ENCODE peak calls at places on chromosomes 1 and 21, in ten cellular contexts. J, K, Q, M, R, P, S, Y, L and O are unnamed samples.

GRCh38 chr1:207815913-207816312 is 64.1 kb downstream of the CD46 start:
- DNase-seq in K (no peak), Q (no peak), S (peak), P (no peak), M (no peak), R (no peak), Y (no peak), L (no peak), J (peak), O (peak)

GRCh38 chr1:188371295-188371806 is 1542.6 kb downstream of the PLA2G4A start:
- DNase-seq in S (no peak), M (no peak), Q (no peak), R (no peak), K (no peak), Y (no peak), L (no peak), P (no peak), J (no peak), O (no peak)

GRCh38 chr1:7540816-7541215 is 230.3 kb upstream of the VAMP3 start:
- DNase-seq in Y (no peak), J (no peak), R (no peak), K (no peak), Q (no peak), L (no peak), P (no peak), S (no peak), M (no peak), O (no peak)

GRCh38 chr1:230651235-230651634 is 9.0 kb downstream of the COG2 start:
- DNase-seq in J (no peak), R (no peak), Y (no peak), L (no peak), S (no peak), Q (no peak), M (no peak), P (no peak), K (no peak), O (no peak)

GRCh38 chr1:39326836-39327235 is 122.3 kb downstream of the MACF1 start:
- DNase-seq in Y (no peak), K (no peak), S (peak), P (no peak), R (no peak), Q (peak), J (no peak), M (no peak), L (no peak), O (peak)

GRCh38 chr1:66752000-66752592 is at the start of gene DYNLT5:
- DNase-seq in Q (peak), S (peak), R (no peak), K (peak), P (peak), L (peak), J (peak), Y (peak), M (no peak), O (peak)

GRCh38 chr1:173330149-173330951 is 123.2 kb upstream of the TNFSF4 start:
- DNase-seq in Q (peak), S (peak), J (no peak), M (peak), L (no peak), P (no peak), Y (no peak), K (no peak), R (no peak), O (peak)

GRCh38 chr1:69673301-69673700 is 105.6 kb downstream of the LRRC7 start:
- DNase-seq in K (no peak), Q (peak), M (no peak), P (no peak), L (no peak), Y (no peak), J (no peak), S (peak), R (no peak), O (no peak)

GRCh38 chr1:9229549-9229948 is 5.0 kb upstream of the H6PD start:
- DNase-seq in L (no peak), J (no peak), Y (no peak), R (no peak), P (no peak), Q (no peak), K (no peak), S (no peak), M (no peak), O (no peak)

GRCh38 chr21:17679002-17679600 is 66.4 kb upstream of the BTG3 start:
- DNase-seq in R (no peak), Y (no peak), S (peak), M (peak), K (no peak), L (no peak), P (no peak), J (no peak), Q (peak), O (peak)

GRCh38 chr1:167126811-167127210 is 32.9 kb downstream of the STYXL2 start:
- DNase-seq in K (no peak), Q (no peak), R (no peak), P (no peak), S (no peak), L (no peak), Y (no peak), J (no peak), M (no peak), O (no peak)

GRCh38 chr1:35557118-35557610 is at the start of gene KIAA0319L:
- DNase-seq in Y (peak), R (no peak), Q (no peak), P (peak), L (peak), M (no peak), S (no peak), K (peak), J (no peak), O (peak)

GRCh38 chr1:43582162-43582566 is 51.5 kb downstream of the PTPRF start:
- DNase-seq in L (peak), R (no peak), K (no peak), M (no peak), J (no peak), S (peak), Y (peak), P (no peak), Q (peak), O (peak)

GRCh38 chr1:196063307-196063706 is 544.9 kb downstream of the KCNT2 start:
- DNase-seq in L (no peak), J (no peak), P (no peak), K (no peak), S (peak), R (no peak), M (no peak), Y (no peak), Q (peak), O (peak)

GRCh38 chr1:171509191-171509590 is 23.9 kb downstream of the PRRC2C start:
- DNase-seq in K (no peak), L (no peak), P (no peak), M (no peak), Q (no peak), S (no peak), Y (no peak), R (no peak), J (no peak), O (no peak)

GRCh38 chr1:79069828-79070227 is 63.3 kb upstream of the ADGRL4 start:
- DNase-seq in K (no peak), R (no peak), P (no peak), L (no peak), S (no peak), J (no peak), Q (no peak), Y (no peak), M (no peak), O (no peak)

GRCh38 chr1:112322983-112323678 is 72.9 kb upstream of the CTTNBP2NL start:
- DNase-seq in R (no peak), Y (no peak), S (no peak), Q (no peak), M (no peak), L (no peak), K (peak), P (no peak), J (no peak), O (no peak)

GRCh38 chr1:206575165-206575893 is 36.9 kb downstream of the EIF2D start:
- DNase-seq in P (no peak), M (peak), R (no peak), Q (peak), S (peak), J (no peak), L (peak), K (no peak), Y (peak), O (peak)

GRCh38 chr1:91552091-91552490 is 51.4 kb downstream of the CDC7 start:
- DNase-seq in R (no peak), L (no peak), K (no peak), Y (no peak), S (no peak), J (no peak), M (no peak), Q (peak), P (no peak), O (no peak)

GRCh38 chr1:8360493-8361197 is 42.7 kb downstream of the SLC45A1 start:
- DNase-seq in S (no peak), R (no peak), P (no peak), L (no peak), M (no peak), Y (no peak), J (peak), K (no peak), Q (no peak), O (no peak)

GRCh38 chr1:163870666-163871065 is 548.9 kb downstream of the NUF2 start:
- DNase-seq in M (no peak), P (no peak), K (no peak), Y (no peak), J (no peak), L (no peak), Q (peak), S (no peak), R (no peak), O (no peak)

GRCh38 chr1:197787056-197787455 is 11.8 kb upstream of the DENND1B start:
- DNase-seq in L (no peak), M (no peak), J (no peak), Y (no peak), P (no peak), S (no peak), K (no peak), R (no peak), Q (no peak), O (peak)

GRCh38 chr1:52904590-52905375 is 16.8 kb downstream of the ECHDC2 start:
- DNase-seq in L (no peak), Y (no peak), P (no peak), M (peak), J (no peak), S (peak), Q (peak), K (no peak), R (no peak), O (peak)

GRCh38 chr1:204232530-204232929 is 18.7 kb upstream of the GOLT1A start:
- DNase-seq in L (no peak), S (peak), P (no peak), M (no peak), Y (no peak), Q (no peak), J (peak), K (no peak), R (no peak), O (no peak)

GRCh38 chr1:25118554-25118953 is 113.7 kb downstream of the SYF2 start:
- DNase-seq in K (no peak), Q (no peak), M (no peak), P (no peak), J (no peak), L (no peak), R (no peak), S (no peak), Y (no peak), O (no peak)

GRCh38 chr21:45249626-45250025 is 38.1 kb downstream of the POFUT2 start:
- DNase-seq in L (no peak), M (no peak), S (no peak), K (no peak), Q (no peak), J (no peak), Y (no peak), R (no peak), P (no peak), O (no peak)

GRCh38 chr21:45250914-45251634 is 36.6 kb downstream of the POFUT2 start:
- DNase-seq in M (no peak), R (no peak), J (no peak), K (no peak), L (no peak), S (no peak), Y (no peak), Q (no peak), P (no peak), O (no peak)

GRCh38 chr21:45248301-45248892 is 39.3 kb downstream of the POFUT2 start:
- DNase-seq in K (no peak), J (no peak), Q (no peak), M (no peak), S (no peak), L (no peak), P (no peak), R (no peak), Y (no peak), O (no peak)

GRCh38 chr21:45250272-45250671 is 37.4 kb downstream of the POFUT2 start:
- DNase-seq in R (no peak), M (no peak), Q (no peak), L (no peak), Y (no peak), S (no peak), K (no peak), P (no peak), J (no peak), O (no peak)

DNA sequence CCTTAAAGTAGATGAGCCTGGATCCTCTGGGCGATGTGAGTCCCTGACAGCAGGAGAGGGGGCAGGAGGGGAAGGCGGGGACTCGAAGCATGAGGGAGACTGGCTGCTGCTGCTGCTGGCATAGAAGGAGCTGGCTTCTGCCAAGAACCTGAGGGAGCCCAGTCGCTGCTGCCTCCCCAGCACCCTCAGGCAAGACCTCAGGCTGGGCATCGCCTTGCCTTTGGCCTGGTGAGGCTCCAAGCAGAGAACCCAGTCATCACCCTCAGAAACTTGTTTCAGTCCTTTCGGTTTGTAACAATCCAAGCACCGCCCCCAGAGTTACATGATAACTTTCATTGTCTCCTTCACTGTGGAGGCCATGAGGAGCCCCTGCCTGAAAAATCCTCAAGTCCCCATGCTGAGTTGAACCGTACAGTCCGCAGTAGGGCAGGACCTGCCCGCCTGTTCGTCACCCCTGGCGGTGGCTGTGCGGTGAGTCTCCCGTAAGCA is 38.8 kb downstream of the POFUT2 start:
- DNase-seq in Y (no peak), K (no peak), J (no peak), L (peak), Q (peak), R (no peak), M (no peak), S (peak), P (peak), O (no peak)
- TF ChIP-seq CTCF in Y (no peak), K (no peak), J (no peak), L (no peak), Q (no peak), R (no peak), M (no peak), S (peak), P (no peak), O (no peak)

DNA sequence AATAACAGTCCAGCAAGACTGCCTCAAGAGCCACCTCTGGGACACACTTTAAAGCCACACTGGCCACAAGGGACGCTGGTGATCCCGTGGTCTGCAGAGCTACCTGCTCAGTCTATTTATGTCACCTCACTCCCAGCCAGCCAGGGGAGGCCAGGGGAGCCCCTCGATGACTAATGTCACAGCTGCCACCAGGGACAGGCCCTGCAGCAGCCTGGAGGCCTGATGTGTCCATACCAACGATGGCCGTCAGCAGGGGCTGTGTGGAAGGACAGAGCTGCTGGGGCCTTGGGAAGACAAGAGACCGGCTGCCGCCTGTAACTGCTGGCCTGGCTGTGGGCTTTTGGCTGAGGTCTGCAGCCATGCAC is 71.0 kb downstream of the SIK1 start:
- DNase-seq in M (peak), Y (no peak), L (no peak), J (no peak), K (peak), Q (no peak), R (no peak), P (peak), S (no peak), O (no peak)
- TF ChIP-seq CTCF in M (peak), Y (no peak), L (no peak), J (no peak), K (no peak), Q (no peak), R (no peak), P (no peak), S (no peak), O (no peak)

DNA sequence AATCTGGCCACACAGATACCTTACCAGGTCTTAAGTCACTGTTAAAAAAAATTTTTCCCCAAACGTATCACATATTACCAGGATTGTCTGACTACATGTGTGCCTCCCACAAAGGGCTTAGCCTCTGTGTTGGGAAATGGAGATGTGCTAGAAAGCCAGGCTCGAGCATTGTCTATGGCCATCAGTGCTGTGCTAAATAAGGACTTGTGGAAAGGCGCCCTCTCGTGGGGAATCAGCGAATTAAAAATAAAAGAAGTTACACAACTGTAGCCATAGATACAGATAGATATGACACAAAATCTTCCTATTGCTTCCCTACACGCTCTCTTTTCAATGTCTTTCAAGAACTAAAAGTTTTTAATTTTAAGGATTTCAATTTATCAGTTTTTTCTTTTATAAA is 47.5 kb upstream of the CRNN start:
- DNase-seq in S (peak), R (no peak), Y (peak), Q (peak), L (peak), M (peak), K (no peak), J (peak), P (no peak), O (peak)
- TF ChIP-seq CTCF in S (peak), R (peak), Y (peak), Q (peak), L (peak), M (peak), K (peak), J (no peak), P (no peak), O (peak)

GRCh38 chr1:106038260-106038659 is 1018.2 kb upstream of the PRMT6 start:
- DNase-seq in S (no peak), Y (no peak), Q (no peak), M (no peak), J (no peak), R (no peak), P (no peak), L (no peak), K (no peak), O (no peak)
- TF ChIP-seq CTCF in S (no peak), Y (no peak), Q (no peak), M (no peak), J (no peak), R (peak), P (no peak), L (no peak), K (no peak), O (no peak)

GRCh38 chr1:220786337-220787068 is at the start of gene MTARC1:
- DNase-seq in M (no peak), P (peak), K (peak), Y (peak), L (peak), S (peak), J (no peak), R (no peak), Q (peak), O (peak)
- TF ChIP-seq CTCF in M (no peak), P (peak), K (no peak), Y (no peak), L (peak), S (no peak), J (no peak), R (no peak), Q (no peak), O (no peak)

DNA sequence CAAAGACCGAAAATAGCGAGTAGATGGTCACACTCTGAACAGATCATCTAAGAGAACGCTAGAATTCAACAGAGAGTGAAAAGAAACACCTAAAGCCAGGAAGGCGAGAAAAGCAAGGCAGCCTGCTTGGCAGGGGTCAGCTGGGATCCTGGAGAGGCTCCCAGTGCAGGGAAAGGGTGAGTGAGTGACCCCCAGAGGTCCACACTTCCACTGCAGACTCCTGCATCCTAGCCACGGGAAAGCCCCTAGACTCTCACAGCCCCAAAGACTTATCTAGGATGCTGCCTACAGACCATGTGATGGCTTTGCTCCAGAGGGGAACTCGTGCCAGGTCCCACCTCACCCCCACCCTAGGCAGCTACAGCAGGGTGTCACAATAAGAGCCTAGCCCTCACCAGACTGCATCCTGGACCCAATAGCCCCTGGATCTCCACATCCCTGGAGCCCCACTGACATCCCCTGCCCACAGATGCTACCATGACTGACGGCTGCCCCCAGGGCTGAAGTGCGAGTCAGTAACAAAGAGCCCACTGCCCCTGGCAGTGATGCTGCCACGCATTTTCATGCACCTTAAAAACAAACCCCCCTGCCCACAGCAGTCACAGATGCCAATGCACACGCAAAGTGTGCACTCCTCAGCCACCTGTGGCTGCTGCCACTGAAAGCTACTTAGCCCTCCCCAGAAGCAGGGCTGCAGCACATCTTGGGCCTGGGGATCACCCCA is 62.2 kb downstream of the PSMG1 start:
- DNase-seq in L (no peak), J (peak), M (no peak), S (no peak), Q (peak), R (no peak), P (no peak), K (no peak), Y (peak), O (no peak)
- TF ChIP-seq CTCF in L (no peak), J (no peak), M (no peak), S (no peak), Q (no peak), R (no peak), P (no peak), K (no peak), Y (no peak), O (no peak)